ENCODE peak calls at places on chromosomes 16 and 17, in four cellular contexts. V, H, D and U are unnamed samples.

GRCh38 chr17:14845562-14846335 is 419.4 kb downstream of the PMP22 start:
- DNase-seq in V (no peak), H (no peak), D (no peak), U (no peak)

GRCh38 chr17:66934040-66934439 is 30.5 kb upstream of the CACNG4 start:
- DNase-seq in V (no peak), H (no peak), D (no peak), U (no peak)

GRCh38 chr16:62079236-62079635 is 43.0 kb upstream of the CDH8 start:
- DNase-seq in V (no peak), H (no peak), D (no peak), U (no peak)

GRCh38 chr17:860805-861204 is 78.7 kb downstream of the MRM3 start:
- DNase-seq in V (no peak), H (no peak), D (no peak), U (no peak)

GRCh38 chr17:12985431-12986285 is 32.2 kb downstream of the ELAC2 start:
- DNase-seq in V (no peak), H (no peak), D (no peak), U (no peak)

GRCh38 chr16:50666658-50667496 is 14.2 kb downstream of the SNX20 start:
- DNase-seq in V (no peak), H (no peak), D (no peak), U (no peak)

GRCh38 chr16:88058817-88059216 is 107.6 kb downstream of the BANP start:
- DNase-seq in V (no peak), H (no peak), D (no peak), U (peak)

GRCh38 chr17:8360260-8360659 is 16.2 kb downstream of the KRABD2 start:
- DNase-seq in V (no peak), H (no peak), D (no peak), U (no peak)

GRCh38 chr16:49663081-49664057 is 192.5 kb downstream of the ZNF423 start:
- DNase-seq in V (no peak), H (no peak), D (no peak), U (no peak)

GRCh38 chr16:53773150-53773846 is 69.3 kb downstream of the FTO start:
- DNase-seq in V (no peak), H (no peak), D (no peak), U (no peak)

GRCh38 chr16:78906135-78906534 is 694.4 kb downstream of the MAF start:
- DNase-seq in V (no peak), H (no peak), D (no peak), U (no peak)

GRCh38 chr17:80068301-80069160 is 32.1 kb downstream of the CCDC40 start:
- DNase-seq in V (no peak), H (no peak), D (no peak), U (no peak)

GRCh38 chr16:81697886-81698635 is 81.0 kb upstream of the PLCG2 start:
- DNase-seq in V (no peak), H (no peak), D (no peak), U (no peak)

GRCh38 chr17:81432873-81433451 is 37.7 kb downstream of the BAHCC1 start:
- DNase-seq in V (no peak), H (no peak), D (no peak), U (no peak)

GRCh38 chr16:50812046-50812445 is 70.2 kb downstream of the CYLD start:
- DNase-seq in V (no peak), H (no peak), D (no peak), U (no peak)

GRCh38 chr17:6548578-6549330 is 7.6 kb downstream of the PITPNM3 start:
- DNase-seq in V (no peak), H (no peak), D (no peak), U (no peak)

GRCh38 chr16:16083421-16084156 is 134.2 kb downstream of the ABCC1 start:
- DNase-seq in V (no peak), H (no peak), D (no peak), U (no peak)

GRCh38 chr16:67967183-67967955 is 1.1 kb downstream of the SLC12A4 start:
- DNase-seq in V (no peak), H (no peak), D (no peak), U (peak)

GRCh38 chr17:75844530-75845057 is 390 bp upstream of the UNC13D start:
- DNase-seq in V (no peak), H (no peak), D (no peak), U (no peak)

GRCh38 chr17:81666092-81666341 is 388 bp downstream of the OXLD1 start:
- DNase-seq in V (peak), H (no peak), D (no peak), U (no peak)

GRCh38 chr16:70428178-70428998 is 10.5 kb downstream of the ST3GAL2 start:
- DNase-seq in V (no peak), H (peak), D (peak), U (peak)

GRCh38 chr16:84832488-84833141 is 12.8 kb downstream of the CRISPLD2 start:
- DNase-seq in V (no peak), H (peak), D (no peak), U (peak)

GRCh38 chr16:84446596-84447392 is 57.7 kb downstream of the MEAK7 start:
- DNase-seq in V (no peak), H (no peak), D (no peak), U (no peak)

GRCh38 chr17:30920683-30921543 is 832 bp upstream of the ADAP2 start:
- DNase-seq in V (no peak), H (no peak), D (no peak), U (no peak)

GRCh38 chr17:65599650-65600049 is 38.2 kb upstream of the AXIN2 start:
- DNase-seq in V (no peak), H (no peak), D (no peak), U (no peak)

GRCh38 chr17:13086142-13086769 is 68.4 kb upstream of the ELAC2 start:
- DNase-seq in V (no peak), H (no peak), D (no peak), U (no peak)

GRCh38 chr17:41529491-41529915 is 1.4 kb upstream of the KRT19 start:
- DNase-seq in V (no peak), H (no peak), D (no peak), U (no peak)

GRCh38 chr16:30761427-30761927 is 385 bp downstream of the CFAP119 start:
- DNase-seq in V (peak), H (no peak), D (peak), U (no peak)

GRCh38 chr16:35404273-35404672 is 1944.9 kb downstream of the TP53TG3F start:
- DNase-seq in V (no peak), H (no peak), D (no peak), U (no peak)

GRCh38 chr17:62605588-62605987 is 21.9 kb upstream of the MRC2 start:
- DNase-seq in V (no peak), H (no peak), D (no peak), U (no peak)

GRCh38 chr17:49353607-49354006 is 8.4 kb downstream of the ZNF652 start:
- DNase-seq in V (no peak), H (no peak), D (no peak), U (no peak)

GRCh38 chr16:31243734-31244670 is 15.8 kb upstream of the ITGAM start:
- DNase-seq in V (no peak), H (no peak), D (no peak), U (no peak)

GRCh38 chr17:72724375-72724774 is 368.1 kb downstream of the SLC39A11 start:
- DNase-seq in V (no peak), H (no peak), D (no peak), U (no peak)

GRCh38 chr17:44610331-44610730 is 45.9 kb upstream of the MEIOC start:
- DNase-seq in V (no peak), H (no peak), D (no peak), U (no peak)

GRCh38 chr17:42541041-42541833 is 5.2 kb downstream of the NAGLU start:
- DNase-seq in V (no peak), H (no peak), D (no peak), U (no peak)